ENCODE peak calls at places on chromosomes 7 and 10, in nine cellular contexts. One of them, this sample, is unnamed.
A peak's percentile ranks its signal among the peaks of the same experiment; 100 is the strongest.

GRCh38 chr7:33471636-33472242 is 342.4 kb downstream of the BBS9 start:
- DNase-seq in osteoblast: no peak
- DNase-seq in thoracic aorta: no peak
- DNase-seq in right atrium auricular region: no peak
- DNase-seq in cardiac muscle cell: peak; percentile 3
- DNase-seq in CD8-positive, alpha-beta memory T cell: no peak
- DNase-seq in PC-3: no peak
- DNase-seq in mesendoderm: no peak
- DNase-seq in GM23248: peak; percentile 41
- DNase-seq in this sample: no peak

GRCh38 chr10:17808971-17809841 is at the start of gene MRC1:
- DNase-seq in osteoblast: no peak
- DNase-seq in thoracic aorta: no peak
- DNase-seq in right atrium auricular region: no peak
- DNase-seq in cardiac muscle cell: no peak
- DNase-seq in CD8-positive, alpha-beta memory T cell: no peak
- DNase-seq in PC-3: no peak
- DNase-seq in mesendoderm: no peak
- DNase-seq in GM23248: no peak
- DNase-seq in this sample: no peak

GRCh38 chr7:23712368-23713284 is 2.6 kb downstream of the STK31 start:
- DNase-seq in osteoblast: peak; percentile 82
- DNase-seq in thoracic aorta: no peak
- DNase-seq in right atrium auricular region: no peak
- DNase-seq in cardiac muscle cell: peak; percentile 77
- DNase-seq in CD8-positive, alpha-beta memory T cell: peak; percentile 40
- DNase-seq in PC-3: peak; percentile 81
- DNase-seq in mesendoderm: peak; percentile 56
- DNase-seq in GM23248: peak; percentile 84
- DNase-seq in this sample: peak; percentile 43

GRCh38 chr7:37031571-37032257 is 307.4 kb upstream of the AOAH start:
- DNase-seq in osteoblast: peak; percentile 81
- DNase-seq in thoracic aorta: peak; percentile 88
- DNase-seq in right atrium auricular region: peak; percentile 95
- DNase-seq in cardiac muscle cell: peak; percentile 98
- DNase-seq in CD8-positive, alpha-beta memory T cell: no peak
- DNase-seq in PC-3: peak; percentile 97
- DNase-seq in mesendoderm: peak; percentile 98
- DNase-seq in GM23248: peak; percentile 99
- DNase-seq in this sample: no peak

GRCh38 chr10:96046546-96046945 is 3.2 kb downstream of the CCNJ start:
- DNase-seq in osteoblast: no peak
- DNase-seq in thoracic aorta: no peak
- DNase-seq in right atrium auricular region: no peak
- DNase-seq in cardiac muscle cell: no peak
- DNase-seq in CD8-positive, alpha-beta memory T cell: no peak
- DNase-seq in PC-3: no peak
- DNase-seq in mesendoderm: no peak
- DNase-seq in GM23248: no peak
- DNase-seq in this sample: no peak

GRCh38 chr10:76329891-76330575 is 898.6 kb downstream of the LRMDA start:
- DNase-seq in osteoblast: peak; percentile 58
- DNase-seq in thoracic aorta: no peak
- DNase-seq in right atrium auricular region: no peak
- DNase-seq in cardiac muscle cell: no peak
- DNase-seq in CD8-positive, alpha-beta memory T cell: no peak
- DNase-seq in PC-3: peak; percentile 100
- DNase-seq in mesendoderm: no peak
- DNase-seq in GM23248: peak; percentile 72
- DNase-seq in this sample: no peak

GRCh38 chr7:127946847-127947246 is 84.4 kb downstream of the LRRC4 start:
- DNase-seq in osteoblast: no peak
- DNase-seq in thoracic aorta: no peak
- DNase-seq in right atrium auricular region: no peak
- DNase-seq in cardiac muscle cell: no peak
- DNase-seq in CD8-positive, alpha-beta memory T cell: no peak
- DNase-seq in PC-3: no peak
- DNase-seq in mesendoderm: no peak
- DNase-seq in GM23248: peak; percentile 39
- DNase-seq in this sample: no peak

GRCh38 chr10:67763499-67764011 is 67.6 kb upstream of the CTNNA3 start:
- DNase-seq in osteoblast: peak; percentile 88
- DNase-seq in thoracic aorta: no peak
- DNase-seq in right atrium auricular region: peak; percentile 67
- DNase-seq in cardiac muscle cell: peak; percentile 74
- DNase-seq in CD8-positive, alpha-beta memory T cell: peak; percentile 84
- DNase-seq in PC-3: peak; percentile 84
- DNase-seq in mesendoderm: peak; percentile 81
- DNase-seq in GM23248: peak; percentile 60
- DNase-seq in this sample: peak; percentile 86

GRCh38 chr10:88463811-88464210 is 119.3 kb downstream of the RNLS start:
- DNase-seq in osteoblast: no peak
- DNase-seq in thoracic aorta: no peak
- DNase-seq in right atrium auricular region: no peak
- DNase-seq in cardiac muscle cell: no peak
- DNase-seq in CD8-positive, alpha-beta memory T cell: no peak
- DNase-seq in PC-3: no peak
- DNase-seq in mesendoderm: no peak
- DNase-seq in GM23248: no peak
- DNase-seq in this sample: no peak
- H3K36me3 ChIP-seq in osteoblast: no peaks in the 10 kb centered on the region
- H3K36me3 ChIP-seq in thoracic aorta: no peaks in the 10 kb centered on the region
- H3K36me3 ChIP-seq in right atrium auricular region: no peaks in the 10 kb centered on the region
- H3K36me3 ChIP-seq in cardiac muscle cell: no peaks in the 10 kb centered on the region
- H3K36me3 ChIP-seq in CD8-positive, alpha-beta memory T cell: no peaks in the 10 kb centered on the region
- H3K36me3 ChIP-seq in PC-3: no peaks in the 10 kb centered on the region
- H3K36me3 ChIP-seq in mesendoderm: no peaks in the 10 kb centered on the region
- H3K36me3 ChIP-seq in GM23248: no peaks in the 10 kb centered on the region
- H3K36me3 ChIP-seq in this sample: no peaks in the 10 kb centered on the region

GRCh38 chr10:69470463-69471163 is 19.3 kb downstream of the TSPAN15 start:
- DNase-seq in osteoblast: peak; percentile 46
- DNase-seq in thoracic aorta: no peak
- DNase-seq in right atrium auricular region: no peak
- DNase-seq in cardiac muscle cell: no peak
- DNase-seq in CD8-positive, alpha-beta memory T cell: no peak
- DNase-seq in PC-3: no peak
- DNase-seq in mesendoderm: no peak
- DNase-seq in GM23248: no peak
- DNase-seq in this sample: no peak

GRCh38 chr10:69474688-69475432 is 23.6 kb downstream of the TSPAN15 start:
- DNase-seq in osteoblast: peak; percentile 95
- DNase-seq in thoracic aorta: no peak
- DNase-seq in right atrium auricular region: no peak
- DNase-seq in cardiac muscle cell: peak; percentile 82
- DNase-seq in CD8-positive, alpha-beta memory T cell: no peak
- DNase-seq in PC-3: peak; percentile 97
- DNase-seq in mesendoderm: no peak
- DNase-seq in GM23248: peak; percentile 88
- DNase-seq in this sample: no peak

GRCh38 chr10:69472142-69472541 is 20.9 kb downstream of the TSPAN15 start:
- DNase-seq in osteoblast: no peak
- DNase-seq in thoracic aorta: no peak
- DNase-seq in right atrium auricular region: no peak
- DNase-seq in cardiac muscle cell: no peak
- DNase-seq in CD8-positive, alpha-beta memory T cell: no peak
- DNase-seq in PC-3: no peak
- DNase-seq in mesendoderm: no peak
- DNase-seq in GM23248: no peak
- DNase-seq in this sample: no peak

GRCh38 chr10:69473304-69473985 is 22.2 kb downstream of the TSPAN15 start:
- DNase-seq in osteoblast: no peak
- DNase-seq in thoracic aorta: no peak
- DNase-seq in right atrium auricular region: no peak
- DNase-seq in cardiac muscle cell: no peak
- DNase-seq in CD8-positive, alpha-beta memory T cell: no peak
- DNase-seq in PC-3: no peak
- DNase-seq in mesendoderm: no peak
- DNase-seq in GM23248: no peak
- DNase-seq in this sample: no peak

DNA sequence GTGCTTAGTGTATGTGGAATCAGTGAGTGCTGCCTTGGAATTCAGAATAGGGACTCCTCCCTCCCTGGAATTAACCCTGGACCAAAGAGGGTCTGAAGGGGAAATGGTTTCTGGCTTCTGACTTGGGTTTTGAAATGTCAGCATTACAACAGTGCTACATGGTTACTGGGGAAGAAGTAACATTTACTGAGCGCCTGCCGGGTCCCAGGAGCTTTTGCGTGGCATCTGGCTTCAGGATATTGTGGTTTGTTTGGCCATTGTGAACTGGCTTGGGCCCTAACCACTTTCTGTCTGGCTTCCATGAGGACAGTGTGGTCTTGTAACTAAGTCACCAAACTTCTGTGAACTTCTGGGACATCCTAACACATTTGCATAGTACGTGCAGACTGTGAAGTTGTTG is 21.3 kb downstream of the TSPAN15 start:
- DNase-seq in osteoblast: peak; percentile 85
- DNase-seq in thoracic aorta: no peak
- DNase-seq in right atrium auricular region: no peak
- DNase-seq in cardiac muscle cell: peak; percentile 40
- DNase-seq in CD8-positive, alpha-beta memory T cell: no peak
- DNase-seq in PC-3: no peak
- DNase-seq in mesendoderm: no peak
- DNase-seq in GM23248: no peak
- DNase-seq in this sample: no peak
- H3K4me1 ChIP-seq in osteoblast: peaks cover 29% of the 10 kb centered on the region
- H3K4me1 ChIP-seq in thoracic aorta: peaks cover 9% of the 10 kb centered on the region
- H3K4me1 ChIP-seq in right atrium auricular region: no peaks in the 10 kb centered on the region
- H3K4me1 ChIP-seq in cardiac muscle cell: peaks cover 69% of the 10 kb centered on the region
- H3K4me1 ChIP-seq in CD8-positive, alpha-beta memory T cell: no peaks in the 10 kb centered on the region
- H3K4me1 ChIP-seq in PC-3: peaks cover 47% of the 10 kb centered on the region
- H3K4me1 ChIP-seq in mesendoderm: no peaks in the 10 kb centered on the region
- H3K4me1 ChIP-seq in GM23248: peaks cover 11% of the 10 kb centered on the region
- H3K4me1 ChIP-seq in this sample: no peaks in the 10 kb centered on the region

GRCh38 chr10:1418031-1418550 is 319.2 kb downstream of the ADARB2 start:
- DNase-seq in osteoblast: no peak
- DNase-seq in thoracic aorta: no peak
- DNase-seq in right atrium auricular region: peak; percentile 40
- DNase-seq in cardiac muscle cell: no peak
- DNase-seq in CD8-positive, alpha-beta memory T cell: no peak
- DNase-seq in PC-3: no peak
- DNase-seq in mesendoderm: no peak
- DNase-seq in GM23248: no peak
- DNase-seq in this sample: no peak

GRCh38 chr10:1417574-1417973 is 319.8 kb downstream of the ADARB2 start:
- DNase-seq in osteoblast: no peak
- DNase-seq in thoracic aorta: no peak
- DNase-seq in right atrium auricular region: peak; percentile 23
- DNase-seq in cardiac muscle cell: no peak
- DNase-seq in CD8-positive, alpha-beta memory T cell: no peak
- DNase-seq in PC-3: no peak
- DNase-seq in mesendoderm: no peak
- DNase-seq in GM23248: no peak
- DNase-seq in this sample: no peak

GRCh38 chr10:1422275-1422674 is 315.1 kb downstream of the ADARB2 start:
- DNase-seq in osteoblast: peak; percentile 74
- DNase-seq in thoracic aorta: no peak
- DNase-seq in right atrium auricular region: no peak
- DNase-seq in cardiac muscle cell: no peak
- DNase-seq in CD8-positive, alpha-beta memory T cell: no peak
- DNase-seq in PC-3: no peak
- DNase-seq in mesendoderm: no peak
- DNase-seq in GM23248: no peak
- DNase-seq in this sample: no peak

GRCh38 chr10:1420663-1421362 is 316.5 kb downstream of the ADARB2 start:
- DNase-seq in osteoblast: peak; percentile 23
- DNase-seq in thoracic aorta: no peak
- DNase-seq in right atrium auricular region: no peak
- DNase-seq in cardiac muscle cell: no peak
- DNase-seq in CD8-positive, alpha-beta memory T cell: peak; percentile 26
- DNase-seq in PC-3: peak; percentile 40
- DNase-seq in mesendoderm: peak; percentile 93
- DNase-seq in GM23248: peak; percentile 22
- DNase-seq in this sample: peak; percentile 36

DNA sequence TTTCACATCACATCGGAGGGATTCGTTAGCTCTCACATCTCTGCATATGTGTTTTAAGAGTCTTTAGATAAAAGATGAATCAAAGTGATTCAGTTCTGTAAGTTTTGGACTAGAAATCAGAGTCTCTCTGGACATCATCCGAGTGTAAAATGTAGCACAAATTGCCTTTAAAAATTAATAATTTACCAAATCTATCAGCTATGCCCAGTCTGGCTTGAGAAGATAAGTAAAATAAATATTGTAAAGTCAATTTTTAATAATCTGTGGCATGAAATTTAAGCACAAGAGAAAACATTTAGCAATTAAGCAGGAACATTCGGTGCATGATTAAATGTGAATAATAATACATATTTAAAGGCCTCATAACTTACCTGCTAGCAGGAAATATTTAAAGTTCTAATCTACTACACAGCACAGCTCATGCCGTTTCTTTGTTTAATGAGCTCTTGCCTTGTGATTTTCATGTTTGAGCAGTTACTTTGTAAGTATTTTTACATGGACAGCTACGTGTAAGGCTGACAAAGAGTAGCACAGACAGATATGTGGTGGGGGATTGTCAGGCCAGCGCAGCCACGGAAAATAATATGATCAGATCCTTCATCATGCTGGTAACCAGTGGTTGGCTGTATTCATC is 317.4 kb downstream of the ADARB2 start:
- DNase-seq in osteoblast: peak; percentile 23
- DNase-seq in thoracic aorta: no peak
- DNase-seq in right atrium auricular region: no peak
- DNase-seq in cardiac muscle cell: no peak
- DNase-seq in CD8-positive, alpha-beta memory T cell: no peak
- DNase-seq in PC-3: no peak
- DNase-seq in mesendoderm: no peak
- DNase-seq in GM23248: no peak
- DNase-seq in this sample: no peak
- H3K27ac ChIP-seq in osteoblast: no peak overlapping the region
- H3K27ac ChIP-seq in thoracic aorta: no peak overlapping the region
- H3K27ac ChIP-seq in right atrium auricular region: no peak overlapping the region
- H3K27ac ChIP-seq in cardiac muscle cell: no peak overlapping the region
- H3K27ac ChIP-seq in CD8-positive, alpha-beta memory T cell: no peak overlapping the region
- H3K27ac ChIP-seq in PC-3: no peak overlapping the region
- H3K27ac ChIP-seq in mesendoderm: no peak overlapping the region
- H3K27ac ChIP-seq in GM23248: no peak overlapping the region
- H3K27ac ChIP-seq in this sample: no peak overlapping the region

GRCh38 chr10:62127975-62128374 is 140.7 kb downstream of the RTKN2 start:
- DNase-seq in osteoblast: no peak
- DNase-seq in thoracic aorta: no peak
- DNase-seq in right atrium auricular region: no peak
- DNase-seq in cardiac muscle cell: no peak
- DNase-seq in CD8-positive, alpha-beta memory T cell: no peak
- DNase-seq in PC-3: no peak
- DNase-seq in mesendoderm: no peak
- DNase-seq in GM23248: no peak
- DNase-seq in this sample: no peak

GRCh38 chr10:62136931-62137330 is 131.7 kb downstream of the RTKN2 start:
- DNase-seq in osteoblast: no peak
- DNase-seq in thoracic aorta: no peak
- DNase-seq in right atrium auricular region: no peak
- DNase-seq in cardiac muscle cell: no peak
- DNase-seq in CD8-positive, alpha-beta memory T cell: no peak
- DNase-seq in PC-3: peak; percentile 100
- DNase-seq in mesendoderm: no peak
- DNase-seq in GM23248: no peak
- DNase-seq in this sample: no peak

GRCh38 chr10:62133618-62134017 is 135.0 kb downstream of the RTKN2 start:
- DNase-seq in osteoblast: no peak
- DNase-seq in thoracic aorta: no peak
- DNase-seq in right atrium auricular region: no peak
- DNase-seq in cardiac muscle cell: no peak
- DNase-seq in CD8-positive, alpha-beta memory T cell: no peak
- DNase-seq in PC-3: no peak
- DNase-seq in mesendoderm: no peak
- DNase-seq in GM23248: no peak
- DNase-seq in this sample: no peak

GRCh38 chr10:62130948-62131347 is 137.7 kb downstream of the RTKN2 start:
- DNase-seq in osteoblast: no peak
- DNase-seq in thoracic aorta: no peak
- DNase-seq in right atrium auricular region: no peak
- DNase-seq in cardiac muscle cell: peak; percentile 91
- DNase-seq in CD8-positive, alpha-beta memory T cell: no peak
- DNase-seq in PC-3: peak; percentile 100
- DNase-seq in mesendoderm: no peak
- DNase-seq in GM23248: peak; percentile 91
- DNase-seq in this sample: no peak

DNA sequence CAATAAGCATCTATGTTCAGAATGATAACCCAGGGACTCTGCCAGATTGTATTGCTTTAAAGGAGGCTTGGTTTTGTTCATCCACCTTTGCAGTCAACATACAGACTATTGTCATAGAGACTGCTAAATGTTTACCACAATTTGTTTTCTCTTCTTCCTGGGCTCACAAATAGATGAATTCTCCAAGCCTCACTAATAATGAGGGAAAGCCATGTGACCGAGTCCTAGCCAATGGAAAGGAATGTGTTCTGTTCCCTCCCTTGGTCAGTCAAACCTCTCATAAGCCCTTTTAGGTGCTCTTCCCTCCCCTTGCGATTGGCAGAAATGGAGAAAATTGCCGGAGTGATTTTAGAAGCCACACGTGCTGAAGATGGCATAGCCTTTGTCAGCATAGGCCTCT is 136.9 kb downstream of the RTKN2 start:
- DNase-seq in osteoblast: no peak
- DNase-seq in thoracic aorta: no peak
- DNase-seq in right atrium auricular region: no peak
- DNase-seq in cardiac muscle cell: no peak
- DNase-seq in CD8-positive, alpha-beta memory T cell: no peak
- DNase-seq in PC-3: no peak
- DNase-seq in mesendoderm: no peak
- DNase-seq in GM23248: no peak
- DNase-seq in this sample: no peak
- H3K36me3 ChIP-seq in osteoblast: no peaks in the 10 kb centered on the region
- H3K36me3 ChIP-seq in thoracic aorta: no peaks in the 10 kb centered on the region
- H3K36me3 ChIP-seq in right atrium auricular region: no peaks in the 10 kb centered on the region
- H3K36me3 ChIP-seq in cardiac muscle cell: no peaks in the 10 kb centered on the region
- H3K36me3 ChIP-seq in CD8-positive, alpha-beta memory T cell: no peaks in the 10 kb centered on the region
- H3K36me3 ChIP-seq in PC-3: peaks cover 3% of the 10 kb centered on the region
- H3K36me3 ChIP-seq in mesendoderm: no peaks in the 10 kb centered on the region
- H3K36me3 ChIP-seq in GM23248: no peaks in the 10 kb centered on the region
- H3K36me3 ChIP-seq in this sample: no peaks in the 10 kb centered on the region

This sample was measured in naive thymus-derived CD4-positive, alpha-beta T cell.